ENCODE peak calls at places on chromosomes 1 and 21, in seven cellular contexts. G, C, S, V, L, U and T are unnamed samples.

GRCh38 chr1:203760506-203760905 is 4.5 kb upstream of the LAX1 start:
- DNase-seq in V (no peak), G (no peak), L (no peak), S (no peak), U (no peak), C (no peak), T (no peak)

GRCh38 chr1:219954052-219954451 is 25.7 kb upstream of the SLC30A10 start:
- DNase-seq in L (no peak), V (no peak), G (no peak), U (no peak), S (no peak), C (no peak), T (no peak)

GRCh38 chr1:175307160-175307559 is 114.6 kb upstream of the KIAA0040 start:
- DNase-seq in G (no peak), C (no peak), L (no peak), S (no peak), U (no peak), V (no peak), T (no peak)

GRCh38 chr1:172144445-172145060 is 275.9 kb upstream of the C1orf105 start:
- DNase-seq in L (peak; percentile 21), U (no peak), C (no peak), S (no peak), V (peak; percentile 99), G (no peak), T (peak; percentile 90)

GRCh38 chr21:46515109-46515508 is 56.4 kb downstream of the DIP2A start:
- DNase-seq in S (no peak), L (no peak), V (no peak), G (no peak), U (no peak), C (no peak), T (no peak)

GRCh38 chr1:108049083-108049819 is 84.3 kb upstream of the VAV3 start:
- DNase-seq in L (peak; percentile 55), G (no peak), V (no peak), C (no peak), U (peak; percentile 64), S (no peak), T (no peak)

GRCh38 chr1:67970088-67970487 is 80.3 kb downstream of the DIRAS3 start:
- DNase-seq in L (no peak), G (no peak), V (peak; percentile 87), U (no peak), S (no peak), C (peak; percentile 83), T (no peak)

GRCh38 chr1:33119532-33120217 is 38.7 kb downstream of the AZIN2 start:
- DNase-seq in G (no peak), V (no peak), S (no peak), L (no peak), U (peak; percentile 50), C (no peak), T (no peak)

GRCh38 chr1:156894711-156895407 is 1.3 kb downstream of the PEAR1 start:
- DNase-seq in U (no peak), C (peak; percentile 93), G (no peak), S (no peak), V (no peak), L (no peak), T (no peak)

GRCh38 chr1:86515597-86515996 is 31.3 kb upstream of the CLCA4 start:
- DNase-seq in S (no peak), L (peak; percentile 42), V (no peak), C (peak; percentile 38), U (no peak), G (no peak), T (no peak)

GRCh38 chr1:149987297-149987595 is 23.3 kb downstream of the OTUD7B start:
- DNase-seq in V (no peak), S (no peak), U (no peak), G (no peak), C (no peak), L (no peak), T (no peak)

GRCh38 chr1:212858461-212859265 is 588 bp downstream of the FLVCR1 start:
- DNase-seq in V (no peak), S (no peak), G (no peak), U (peak; percentile 65), L (no peak), C (no peak), T (no peak)

GRCh38 chr1:217425528-217425927 is 205.4 kb downstream of the GPATCH2 start:
- DNase-seq in L (no peak), G (no peak), C (no peak), S (no peak), U (no peak), V (peak; percentile 40), T (no peak)

GRCh38 chr1:1230656-1231399 is 973 bp downstream of the SDF4 start:
- DNase-seq in U (peak; percentile 71), V (peak; percentile 32), L (no peak), G (no peak), C (peak; percentile 50), S (no peak), T (no peak)

GRCh38 chr1:236603896-236604217 is 459 bp downstream of the HEATR1 start:
- DNase-seq in S (no peak), V (no peak), L (no peak), C (no peak), U (no peak), G (no peak), T (no peak)

GRCh38 chr21:34934350-34934749 is 114.8 kb downstream of the RUNX1 start:
- DNase-seq in L (no peak), U (no peak), V (no peak), S (no peak), G (no peak), C (no peak), T (no peak)

GRCh38 chr21:34129039-34129891 is 55.9 kb downstream of the MRPS6 start:
- DNase-seq in V (peak; percentile 82), U (peak; percentile 81), S (peak; percentile 46), C (peak; percentile 62), L (peak; percentile 21), G (peak; percentile 27), T (no peak)

GRCh38 chr1:31549807-31550620 is 26.3 kb upstream of the TINAGL1 start:
- DNase-seq in U (no peak), S (no peak), V (no peak), L (no peak), G (no peak), C (no peak), T (no peak)

GRCh38 chr1:11531314-11531870 is 52.4 kb downstream of the DISP3 start:
- DNase-seq in S (no peak), G (no peak), V (no peak), C (no peak), U (no peak), L (no peak), T (peak; percentile 87)

GRCh38 chr1:4307911-4308545 is 346.4 kb upstream of the AJAP1 start:
- DNase-seq in S (no peak), V (no peak), G (no peak), U (peak; percentile 38), C (no peak), L (no peak), T (peak; percentile 68)